ENCODE peak calls at places on chromosomes 11 and 22, in ten cellular contexts. N, V, U, K, E, L, H, I, A and J are unnamed samples.

GRCh38 chr11:833114-833791 is 501 bp downstream of the CD151 start:
- DNase-seq in N (peak), V (no peak), U (peak), K (peak), E (peak), L (peak), H (peak), I (no peak), A (no peak), J (no peak)

GRCh38 chr11:6321356-6321755 is 1.1 kb upstream of the CAVIN3 start:
- DNase-seq in N (no peak), V (no peak), U (no peak), K (no peak), E (no peak), L (no peak), H (peak), I (no peak), A (no peak), J (no peak)

GRCh38 chr11:64372802-64373597 is 14.0 kb downstream of the RPS6KA4 start:
- DNase-seq in N (peak), V (peak), U (no peak), K (no peak), E (no peak), L (no peak), H (no peak), I (no peak), A (peak), J (peak)

GRCh38 chr11:111733655-111734088 is 32.5 kb downstream of the PPP2R1B start:
- DNase-seq in N (no peak), V (no peak), U (no peak), K (no peak), E (no peak), L (no peak), H (peak), I (no peak), A (no peak), J (no peak)

GRCh38 chr11:121112498-121113455 is 11.7 kb downstream of the TECTA start:
- DNase-seq in N (peak), V (peak), U (no peak), K (peak), E (peak), L (peak), H (peak), I (peak), A (no peak), J (peak)

GRCh38 chr11:2315395-2316168 is 13.8 kb downstream of the TSPAN32 start:
- DNase-seq in N (no peak), V (no peak), U (peak), K (no peak), E (no peak), L (no peak), H (no peak), I (no peak), A (no peak), J (no peak)

GRCh38 chr22:18979957-18980356 is 43.9 kb upstream of the PRODH start:
- DNase-seq in N (no peak), V (no peak), U (no peak), K (no peak), E (no peak), L (no peak), H (peak), I (no peak), A (no peak), J (no peak)

GRCh38 chr11:27553186-27553585 is 46.6 kb upstream of the LIN7C start:
- DNase-seq in N (no peak), V (no peak), U (no peak), K (no peak), E (no peak), L (no peak), H (no peak), I (no peak), A (no peak), J (no peak)

GRCh38 chr22:48579915-48580279 is 1247.8 kb downstream of the BRD1 start:
- DNase-seq in N (no peak), V (no peak), U (no peak), K (peak), E (no peak), L (no peak), H (no peak), I (no peak), A (no peak), J (no peak)

GRCh38 chr11:79076526-79077115 is 364.2 kb downstream of the TENM4 start:
- DNase-seq in N (peak), V (peak), U (peak), K (peak), E (peak), L (peak), H (peak), I (peak), A (no peak), J (no peak)